ENCODE peak calls at places on chromosomes 7 and 10, in nine cellular contexts. One of them, this sample, is unnamed.

GRCh38 chr10:89025453-89025852 is 34.9 kb downstream of the FAS start:
- DNase-seq in lower lobe of right lung: no peak
- DNase-seq in transverse colon: no peak
- DNase-seq in heart left ventricle: no peak
- DNase-seq in IMR-90: no peak
- DNase-seq in OCI-LY7: no peak
- DNase-seq in PC-9: no peak
- DNase-seq in GM23338: no peak
- DNase-seq in psoas muscle: no peak
- DNase-seq in this sample: no peak

GRCh38 chr7:24926623-24927539 is 53.1 kb downstream of the OSBPL3 start:
- DNase-seq in lower lobe of right lung: no peak
- DNase-seq in transverse colon: no peak
- DNase-seq in heart left ventricle: no peak
- DNase-seq in IMR-90: peak
- DNase-seq in OCI-LY7: no peak
- DNase-seq in PC-9: no peak
- DNase-seq in GM23338: no peak
- DNase-seq in psoas muscle: no peak
- DNase-seq in this sample: no peak

GRCh38 chr7:44081266-44081748 is 1.0 kb downstream of the POLM start:
- DNase-seq in lower lobe of right lung: peak
- DNase-seq in transverse colon: no peak
- DNase-seq in heart left ventricle: no peak
- DNase-seq in IMR-90: no peak
- DNase-seq in OCI-LY7: peak
- DNase-seq in PC-9: no peak
- DNase-seq in GM23338: no peak
- DNase-seq in psoas muscle: peak
- DNase-seq in this sample: no peak

GRCh38 chr10:99457808-99458207 is 27.4 kb upstream of the GOT1 start:
- DNase-seq in lower lobe of right lung: no peak
- DNase-seq in transverse colon: no peak
- DNase-seq in heart left ventricle: no peak
- DNase-seq in IMR-90: peak
- DNase-seq in OCI-LY7: no peak
- DNase-seq in PC-9: no peak
- DNase-seq in GM23338: no peak
- DNase-seq in psoas muscle: no peak
- DNase-seq in this sample: no peak

GRCh38 chr7:28179081-28180030 is 1.2 kb downstream of the JAZF1 start:
- DNase-seq in lower lobe of right lung: peak
- DNase-seq in transverse colon: peak
- DNase-seq in heart left ventricle: peak
- DNase-seq in IMR-90: no peak
- DNase-seq in OCI-LY7: peak
- DNase-seq in PC-9: peak
- DNase-seq in GM23338: peak
- DNase-seq in psoas muscle: peak
- DNase-seq in this sample: peak

GRCh38 chr10:63901228-63901627 is 380.0 kb downstream of the REEP3 start:
- DNase-seq in lower lobe of right lung: no peak
- DNase-seq in transverse colon: no peak
- DNase-seq in heart left ventricle: no peak
- DNase-seq in IMR-90: no peak
- DNase-seq in OCI-LY7: peak
- DNase-seq in PC-9: no peak
- DNase-seq in GM23338: peak
- DNase-seq in psoas muscle: no peak
- DNase-seq in this sample: no peak

GRCh38 chr7:108525327-108525984 is 479 bp downstream of the PNPLA8 start:
- DNase-seq in lower lobe of right lung: no peak
- DNase-seq in transverse colon: no peak
- DNase-seq in heart left ventricle: peak
- DNase-seq in IMR-90: peak
- DNase-seq in OCI-LY7: peak
- DNase-seq in PC-9: no peak
- DNase-seq in GM23338: peak
- DNase-seq in psoas muscle: peak
- DNase-seq in this sample: peak

GRCh38 chr10:6144609-6145413 is 56.0 kb downstream of the RBM17 start:
- DNase-seq in lower lobe of right lung: peak
- DNase-seq in transverse colon: peak
- DNase-seq in heart left ventricle: peak
- DNase-seq in IMR-90: peak
- DNase-seq in OCI-LY7: peak
- DNase-seq in PC-9: peak
- DNase-seq in GM23338: peak
- DNase-seq in psoas muscle: peak
- DNase-seq in this sample: peak

GRCh38 chr7:97269741-97270140 is 152.2 kb downstream of the SDHAF3 start:
- DNase-seq in lower lobe of right lung: no peak
- DNase-seq in transverse colon: no peak
- DNase-seq in heart left ventricle: no peak
- DNase-seq in IMR-90: no peak
- DNase-seq in OCI-LY7: no peak
- DNase-seq in PC-9: no peak
- DNase-seq in GM23338: peak
- DNase-seq in psoas muscle: no peak
- DNase-seq in this sample: no peak

GRCh38 chr10:70915206-70915605 is 26.8 kb upstream of the PCBD1 start:
- DNase-seq in lower lobe of right lung: peak
- DNase-seq in transverse colon: no peak
- DNase-seq in heart left ventricle: no peak
- DNase-seq in IMR-90: no peak
- DNase-seq in OCI-LY7: no peak
- DNase-seq in PC-9: no peak
- DNase-seq in GM23338: no peak
- DNase-seq in psoas muscle: no peak
- DNase-seq in this sample: no peak

GRCh38 chr7:117229350-117229749 is 93.5 kb downstream of the WNT2 start:
- DNase-seq in lower lobe of right lung: no peak
- DNase-seq in transverse colon: no peak
- DNase-seq in heart left ventricle: no peak
- DNase-seq in IMR-90: peak
- DNase-seq in OCI-LY7: no peak
- DNase-seq in PC-9: no peak
- DNase-seq in GM23338: no peak
- DNase-seq in psoas muscle: no peak
- DNase-seq in this sample: no peak

GRCh38 chr10:131961777-131962450 is 19.8 kb downstream of the BNIP3 start:
- DNase-seq in lower lobe of right lung: no peak
- DNase-seq in transverse colon: no peak
- DNase-seq in heart left ventricle: no peak
- DNase-seq in IMR-90: no peak
- DNase-seq in OCI-LY7: no peak
- DNase-seq in PC-9: no peak
- DNase-seq in GM23338: no peak
- DNase-seq in psoas muscle: no peak
- DNase-seq in this sample: peak

GRCh38 chr10:102523250-102524029 is 19.7 kb downstream of the SUFU start:
- DNase-seq in lower lobe of right lung: no peak
- DNase-seq in transverse colon: no peak
- DNase-seq in heart left ventricle: no peak
- DNase-seq in IMR-90: peak
- DNase-seq in OCI-LY7: no peak
- DNase-seq in PC-9: no peak
- DNase-seq in GM23338: no peak
- DNase-seq in psoas muscle: peak
- DNase-seq in this sample: peak

GRCh38 chr10:69647819-69648218 is 17.8 kb downstream of the FAM241B start:
- DNase-seq in lower lobe of right lung: no peak
- DNase-seq in transverse colon: no peak
- DNase-seq in heart left ventricle: no peak
- DNase-seq in IMR-90: no peak
- DNase-seq in OCI-LY7: no peak
- DNase-seq in PC-9: no peak
- DNase-seq in GM23338: no peak
- DNase-seq in psoas muscle: no peak
- DNase-seq in this sample: no peak

GRCh38 chr10:79285315-79286185 is 61.7 kb upstream of the PPIF start:
- DNase-seq in lower lobe of right lung: no peak
- DNase-seq in transverse colon: no peak
- DNase-seq in heart left ventricle: no peak
- DNase-seq in IMR-90: no peak
- DNase-seq in OCI-LY7: peak
- DNase-seq in PC-9: no peak
- DNase-seq in GM23338: no peak
- DNase-seq in psoas muscle: no peak
- DNase-seq in this sample: no peak

GRCh38 chr7:151520419-151521229 is 929 bp upstream of the RHEB start:
- DNase-seq in lower lobe of right lung: peak
- DNase-seq in transverse colon: peak
- DNase-seq in heart left ventricle: peak
- DNase-seq in IMR-90: no peak
- DNase-seq in OCI-LY7: no peak
- DNase-seq in PC-9: peak
- DNase-seq in GM23338: peak
- DNase-seq in psoas muscle: peak
- DNase-seq in this sample: peak

GRCh38 chr10:4034907-4035581 is 250.0 kb upstream of the KLF6 start:
- DNase-seq in lower lobe of right lung: no peak
- DNase-seq in transverse colon: peak
- DNase-seq in heart left ventricle: no peak
- DNase-seq in IMR-90: peak
- DNase-seq in OCI-LY7: no peak
- DNase-seq in PC-9: no peak
- DNase-seq in GM23338: no peak
- DNase-seq in psoas muscle: no peak
- DNase-seq in this sample: no peak

GRCh38 chr7:115034515-115034914 is 112.6 kb downstream of the MDFIC start:
- DNase-seq in lower lobe of right lung: no peak
- DNase-seq in transverse colon: no peak
- DNase-seq in heart left ventricle: no peak
- DNase-seq in IMR-90: no peak
- DNase-seq in OCI-LY7: no peak
- DNase-seq in PC-9: no peak
- DNase-seq in GM23338: no peak
- DNase-seq in psoas muscle: no peak
- DNase-seq in this sample: no peak

DNA sequence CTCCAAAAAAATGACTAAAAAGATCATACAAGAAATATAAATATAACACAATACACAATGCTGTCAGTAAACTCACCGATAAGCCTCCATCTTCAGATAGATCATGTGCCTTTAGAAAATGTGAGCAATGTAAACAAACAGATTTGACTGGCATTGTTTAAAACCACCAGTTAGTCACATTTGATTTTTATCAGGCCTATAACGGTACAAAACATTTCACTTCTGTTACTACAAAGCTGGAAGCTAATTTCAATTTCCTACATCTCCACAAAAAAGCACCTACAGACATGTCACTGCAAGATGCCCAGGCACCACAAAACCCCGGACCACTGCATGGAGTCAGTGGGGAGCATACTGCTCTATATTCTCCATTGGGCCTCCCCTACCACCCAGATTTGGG is 18.9 kb downstream of the SGMS1 start:
- DNase-seq in lower lobe of right lung: no peak
- DNase-seq in transverse colon: no peak
- DNase-seq in heart left ventricle: no peak
- DNase-seq in IMR-90: no peak
- DNase-seq in OCI-LY7: no peak
- DNase-seq in PC-9: no peak
- DNase-seq in GM23338: no peak
- DNase-seq in psoas muscle: no peak
- DNase-seq in this sample: no peak
- H3K27ac ChIP-seq in lower lobe of right lung: peak
- H3K27ac ChIP-seq in transverse colon: peak
- H3K27ac ChIP-seq in heart left ventricle: peak
- H3K27ac ChIP-seq in IMR-90: peak
- H3K27ac ChIP-seq in OCI-LY7: no peak
- H3K27ac ChIP-seq in PC-9: peak
- H3K27ac ChIP-seq in GM23338: no peak
- H3K27ac ChIP-seq in psoas muscle: peak
- H3K27ac ChIP-seq in this sample: peak

GRCh38 chr10:117431160-117431559 is 55.9 kb upstream of the PDZD8 start:
- DNase-seq in lower lobe of right lung: no peak
- DNase-seq in transverse colon: no peak
- DNase-seq in heart left ventricle: no peak
- DNase-seq in IMR-90: no peak
- DNase-seq in OCI-LY7: no peak
- DNase-seq in PC-9: no peak
- DNase-seq in GM23338: no peak
- DNase-seq in psoas muscle: no peak
- DNase-seq in this sample: no peak
- TF ChIP-seq CTCF in lower lobe of right lung: no peak
- TF ChIP-seq CTCF in transverse colon: no peak
- TF ChIP-seq CTCF in heart left ventricle: no peak
- TF ChIP-seq CTCF in IMR-90: no peak
- TF ChIP-seq CTCF in OCI-LY7: no peak
- TF ChIP-seq CTCF in PC-9: peak
- TF ChIP-seq CTCF in GM23338: peak
- TF ChIP-seq CTCF in psoas muscle: no peak
- TF ChIP-seq CTCF in this sample: no peak

GRCh38 chr7:100723732-100724275 is 3.5 kb downstream of the EPO start:
- DNase-seq in lower lobe of right lung: no peak
- DNase-seq in transverse colon: no peak
- DNase-seq in heart left ventricle: no peak
- DNase-seq in IMR-90: no peak
- DNase-seq in OCI-LY7: no peak
- DNase-seq in PC-9: no peak
- DNase-seq in GM23338: no peak
- DNase-seq in psoas muscle: no peak
- DNase-seq in this sample: peak

GRCh38 chr7:100728196-100728595 is 5.2 kb upstream of the ZAN start:
- DNase-seq in lower lobe of right lung: no peak
- DNase-seq in transverse colon: no peak
- DNase-seq in heart left ventricle: no peak
- DNase-seq in IMR-90: no peak
- DNase-seq in OCI-LY7: no peak
- DNase-seq in PC-9: no peak
- DNase-seq in GM23338: no peak
- DNase-seq in psoas muscle: no peak
- DNase-seq in this sample: no peak

GRCh38 chr7:100722480-100723212 is 2.4 kb downstream of the EPO start:
- DNase-seq in lower lobe of right lung: no peak
- DNase-seq in transverse colon: no peak
- DNase-seq in heart left ventricle: no peak
- DNase-seq in IMR-90: no peak
- DNase-seq in OCI-LY7: no peak
- DNase-seq in PC-9: no peak
- DNase-seq in GM23338: no peak
- DNase-seq in psoas muscle: no peak
- DNase-seq in this sample: peak

GRCh38 chr7:100730136-100730800 is 3.1 kb upstream of the ZAN start:
- DNase-seq in lower lobe of right lung: no peak
- DNase-seq in transverse colon: no peak
- DNase-seq in heart left ventricle: no peak
- DNase-seq in IMR-90: no peak
- DNase-seq in OCI-LY7: no peak
- DNase-seq in PC-9: no peak
- DNase-seq in GM23338: no peak
- DNase-seq in psoas muscle: no peak
- DNase-seq in this sample: no peak

GRCh38 chr7:100726998-100727761 is 6.2 kb upstream of the ZAN start:
- DNase-seq in lower lobe of right lung: no peak
- DNase-seq in transverse colon: no peak
- DNase-seq in heart left ventricle: no peak
- DNase-seq in IMR-90: peak
- DNase-seq in OCI-LY7: no peak
- DNase-seq in PC-9: no peak
- DNase-seq in GM23338: no peak
- DNase-seq in psoas muscle: no peak
- DNase-seq in this sample: no peak
- H3K27ac ChIP-seq in lower lobe of right lung: no peak
- H3K27ac ChIP-seq in transverse colon: peak
- H3K27ac ChIP-seq in heart left ventricle: no peak
- H3K27ac ChIP-seq in IMR-90: no peak
- H3K27ac ChIP-seq in OCI-LY7: no peak
- H3K27ac ChIP-seq in PC-9: no peak
- H3K27ac ChIP-seq in GM23338: no peak
- H3K27ac ChIP-seq in psoas muscle: no peak
- H3K27ac ChIP-seq in this sample: no peak

GRCh38 chr10:130422366-130423324 is 286.5 kb downstream of the GLRX3 start:
- DNase-seq in lower lobe of right lung: no peak
- DNase-seq in transverse colon: no peak
- DNase-seq in heart left ventricle: no peak
- DNase-seq in IMR-90: no peak
- DNase-seq in OCI-LY7: no peak
- DNase-seq in PC-9: no peak
- DNase-seq in GM23338: no peak
- DNase-seq in psoas muscle: no peak
- DNase-seq in this sample: no peak
- TF ChIP-seq CTCF in lower lobe of right lung: no peak
- TF ChIP-seq CTCF in transverse colon: no peak
- TF ChIP-seq CTCF in heart left ventricle: no peak
- TF ChIP-seq CTCF in IMR-90: no peak
- TF ChIP-seq CTCF in OCI-LY7: peak
- TF ChIP-seq CTCF in PC-9: no peak
- TF ChIP-seq CTCF in GM23338: no peak
- TF ChIP-seq CTCF in psoas muscle: no peak
- TF ChIP-seq CTCF in this sample: no peak

This sample was measured in body of pancreas.